ENCODE peak calls at places on chromosomes 6 and 20, in four cellular contexts. One of them, this sample, is unnamed. For H3K36me3, the result is how much of the 10 kb centered on the place peaks cover.

GRCh38 chr6:37830225-37830624 is 10.7 kb downstream of the ZFAND3 start:
- DNase-seq in GM23338: no peak
- DNase-seq in heart right ventricle: no peak
- DNase-seq in mesenchymal stem cell: no peak
- DNase-seq in this sample: no peak

GRCh38 chr6:97925504-97925903 is 642.5 kb upstream of the MMS22L start:
- DNase-seq in GM23338: peak
- DNase-seq in heart right ventricle: no peak
- DNase-seq in mesenchymal stem cell: no peak
- DNase-seq in this sample: no peak

GRCh38 chr20:39025883-39026282 is 63.7 kb downstream of the DHX35 start:
- DNase-seq in GM23338: no peak
- DNase-seq in heart right ventricle: no peak
- DNase-seq in mesenchymal stem cell: no peak
- DNase-seq in this sample: no peak

GRCh38 chr6:149458196-149458595 is 26.6 kb downstream of the ZC3H12D start:
- DNase-seq in GM23338: no peak
- DNase-seq in heart right ventricle: no peak
- DNase-seq in mesenchymal stem cell: no peak
- DNase-seq in this sample: no peak

GRCh38 chr20:19737025-19737424 is 21.0 kb upstream of the RIN2 start:
- DNase-seq in GM23338: no peak
- DNase-seq in heart right ventricle: no peak
- DNase-seq in mesenchymal stem cell: peak
- DNase-seq in this sample: no peak

GRCh38 chr20:57231951-57232428 is 34.5 kb downstream of the BMP7 start:
- DNase-seq in GM23338: peak
- DNase-seq in heart right ventricle: no peak
- DNase-seq in mesenchymal stem cell: no peak
- DNase-seq in this sample: no peak

GRCh38 chr20:61929561-61929960 is 136.1 kb downstream of the TAF4 start:
- DNase-seq in GM23338: no peak
- DNase-seq in heart right ventricle: no peak
- DNase-seq in mesenchymal stem cell: no peak
- DNase-seq in this sample: no peak

GRCh38 chr6:2768125-2768524 is 2.9 kb downstream of the WRNIP1 start:
- DNase-seq in GM23338: no peak
- DNase-seq in heart right ventricle: no peak
- DNase-seq in mesenchymal stem cell: no peak
- DNase-seq in this sample: no peak

GRCh38 chr6:161694995-161695394 is 421.1 kb upstream of the AGPAT4 start:
- DNase-seq in GM23338: peak
- DNase-seq in heart right ventricle: no peak
- DNase-seq in mesenchymal stem cell: peak
- DNase-seq in this sample: no peak

GRCh38 chr6:76671751-76672150 is 599.3 kb upstream of the IMPG1 start:
- DNase-seq in GM23338: no peak
- DNase-seq in heart right ventricle: no peak
- DNase-seq in mesenchymal stem cell: no peak
- DNase-seq in this sample: peak

GRCh38 chr6:3422457-3422816 is 34.4 kb downstream of the SLC22A23 start:
- DNase-seq in GM23338: no peak
- DNase-seq in heart right ventricle: no peak
- DNase-seq in mesenchymal stem cell: no peak
- DNase-seq in this sample: no peak

GRCh38 chr6:162063666-162064065 is 663.9 kb downstream of the PRKN start:
- DNase-seq in GM23338: no peak
- DNase-seq in heart right ventricle: no peak
- DNase-seq in mesenchymal stem cell: no peak
- DNase-seq in this sample: no peak

GRCh38 chr6:25503686-25504085 is 148.3 kb upstream of the SCGN start:
- DNase-seq in GM23338: no peak
- DNase-seq in heart right ventricle: no peak
- DNase-seq in mesenchymal stem cell: no peak
- DNase-seq in this sample: no peak

GRCh38 chr20:47396762-47397476 is 40.4 kb upstream of the ZMYND8 start:
- DNase-seq in GM23338: no peak
- DNase-seq in heart right ventricle: no peak
- DNase-seq in mesenchymal stem cell: peak
- DNase-seq in this sample: no peak

GRCh38 chr20:53077373-53078205 is 105.4 kb downstream of the TSHZ2 start:
- DNase-seq in GM23338: no peak
- DNase-seq in heart right ventricle: no peak
- DNase-seq in mesenchymal stem cell: peak
- DNase-seq in this sample: peak

GRCh38 chr6:89144358-89145041 is 1.4 kb upstream of the PM20D2 start:
- DNase-seq in GM23338: no peak
- DNase-seq in heart right ventricle: no peak
- DNase-seq in mesenchymal stem cell: no peak
- DNase-seq in this sample: no peak

GRCh38 chr6:25750911-25751310 is 3.6 kb upstream of the SLC17A4 start:
- DNase-seq in GM23338: no peak
- DNase-seq in heart right ventricle: no peak
- DNase-seq in mesenchymal stem cell: no peak
- DNase-seq in this sample: no peak

GRCh38 chr20:14951707-14952106 is 614.3 kb upstream of the FLRT3 start:
- DNase-seq in GM23338: no peak
- DNase-seq in heart right ventricle: no peak
- DNase-seq in mesenchymal stem cell: peak
- DNase-seq in this sample: no peak

GRCh38 chr6:133610271-133610840 is 278.6 kb upstream of the TCF21 start:
- DNase-seq in GM23338: no peak
- DNase-seq in heart right ventricle: no peak
- DNase-seq in mesenchymal stem cell: peak
- DNase-seq in this sample: no peak

GRCh38 chr20:63090682-63091571 is 84.2 kb upstream of the BHLHE23 start:
- DNase-seq in GM23338: no peak
- DNase-seq in heart right ventricle: no peak
- DNase-seq in mesenchymal stem cell: no peak
- DNase-seq in this sample: peak

GRCh38 chr20:47795214-47795667 is 10.0 kb upstream of the SULF2 start:
- DNase-seq in GM23338: no peak
- DNase-seq in heart right ventricle: no peak
- DNase-seq in mesenchymal stem cell: no peak
- DNase-seq in this sample: peak

GRCh38 chr6:46184114-46184513 is 13.3 kb upstream of the ENPP5 start:
- DNase-seq in GM23338: peak
- DNase-seq in heart right ventricle: no peak
- DNase-seq in mesenchymal stem cell: peak
- DNase-seq in this sample: peak

GRCh38 chr6:1043458-1043836 is 268.5 kb upstream of the FOXQ1 start:
- DNase-seq in GM23338: no peak
- DNase-seq in heart right ventricle: no peak
- DNase-seq in mesenchymal stem cell: no peak
- DNase-seq in this sample: no peak

GRCh38 chr20:48578397-48579098 is 249.3 kb downstream of the PREX1 start:
- DNase-seq in GM23338: no peak
- DNase-seq in heart right ventricle: no peak
- DNase-seq in mesenchymal stem cell: no peak
- DNase-seq in this sample: no peak

GRCh38 chr6:159761135-159761872 is 541 bp upstream of the ACAT2 start:
- DNase-seq in GM23338: peak
- DNase-seq in heart right ventricle: peak
- DNase-seq in mesenchymal stem cell: peak
- DNase-seq in this sample: peak

GRCh38 chr20:58673119-58673518 is 19.5 kb upstream of the NPEPL1 start:
- DNase-seq in GM23338: no peak
- DNase-seq in heart right ventricle: no peak
- DNase-seq in mesenchymal stem cell: no peak
- DNase-seq in this sample: no peak

GRCh38 chr6:126721581-126722145 is 381.7 kb downstream of the CENPW start:
- DNase-seq in GM23338: no peak
- DNase-seq in heart right ventricle: no peak
- DNase-seq in mesenchymal stem cell: peak
- DNase-seq in this sample: no peak

GRCh38 chr20:46253391-46253790 is 54.9 kb downstream of the CDH22 start:
- DNase-seq in GM23338: peak
- DNase-seq in heart right ventricle: no peak
- DNase-seq in mesenchymal stem cell: no peak
- DNase-seq in this sample: peak

GRCh38 chr6:100228437-100229424 is 234.7 kb upstream of the MCHR2 start:
- DNase-seq in GM23338: peak
- DNase-seq in heart right ventricle: peak
- DNase-seq in mesenchymal stem cell: peak
- DNase-seq in this sample: peak
- H3K4me3 ChIP-seq in GM23338: peak
- H3K4me3 ChIP-seq in heart right ventricle: peak
- H3K4me3 ChIP-seq in mesenchymal stem cell: peak
- H3K4me3 ChIP-seq in this sample: peak

GRCh38 chr6:155248021-155249001 is 15.5 kb upstream of the CLDN20 start:
- DNase-seq in GM23338: peak
- DNase-seq in heart right ventricle: no peak
- DNase-seq in mesenchymal stem cell: peak
- DNase-seq in this sample: peak

GRCh38 chr6:155253337-155253736 is 10.5 kb upstream of the CLDN20 start:
- DNase-seq in GM23338: peak
- DNase-seq in heart right ventricle: no peak
- DNase-seq in mesenchymal stem cell: no peak
- DNase-seq in this sample: peak

GRCh38 chr6:155252581-155252980 is 11.2 kb upstream of the CLDN20 start:
- DNase-seq in GM23338: no peak
- DNase-seq in heart right ventricle: no peak
- DNase-seq in mesenchymal stem cell: no peak
- DNase-seq in this sample: no peak

GRCh38 chr6:155247618-155248017 is 16.2 kb upstream of the CLDN20 start:
- DNase-seq in GM23338: peak
- DNase-seq in heart right ventricle: no peak
- DNase-seq in mesenchymal stem cell: no peak
- DNase-seq in this sample: no peak

GRCh38 chr6:155250701-155251381 is 13.0 kb upstream of the CLDN20 start:
- DNase-seq in GM23338: no peak
- DNase-seq in heart right ventricle: no peak
- DNase-seq in mesenchymal stem cell: no peak
- DNase-seq in this sample: no peak
- H3K36me3 ChIP-seq in GM23338: under half
- H3K36me3 ChIP-seq in heart right ventricle: under half
- H3K36me3 ChIP-seq in mesenchymal stem cell: half or more
- H3K36me3 ChIP-seq in this sample: under half

GRCh38 chr6:90249458-90249857 is 47.2 kb downstream of the BACH2 start:
- DNase-seq in GM23338: no peak
- DNase-seq in heart right ventricle: no peak
- DNase-seq in mesenchymal stem cell: no peak
- DNase-seq in this sample: no peak

GRCh38 chr6:90250405-90250804 is 46.2 kb downstream of the BACH2 start:
- DNase-seq in GM23338: no peak
- DNase-seq in heart right ventricle: no peak
- DNase-seq in mesenchymal stem cell: no peak
- DNase-seq in this sample: no peak

GRCh38 chr6:90253631-90254030 is 43.0 kb downstream of the BACH2 start:
- DNase-seq in GM23338: no peak
- DNase-seq in heart right ventricle: no peak
- DNase-seq in mesenchymal stem cell: no peak
- DNase-seq in this sample: no peak

GRCh38 chr6:90249044-90249443 is 47.6 kb downstream of the BACH2 start:
- DNase-seq in GM23338: no peak
- DNase-seq in heart right ventricle: no peak
- DNase-seq in mesenchymal stem cell: no peak
- DNase-seq in this sample: no peak

DNA sequence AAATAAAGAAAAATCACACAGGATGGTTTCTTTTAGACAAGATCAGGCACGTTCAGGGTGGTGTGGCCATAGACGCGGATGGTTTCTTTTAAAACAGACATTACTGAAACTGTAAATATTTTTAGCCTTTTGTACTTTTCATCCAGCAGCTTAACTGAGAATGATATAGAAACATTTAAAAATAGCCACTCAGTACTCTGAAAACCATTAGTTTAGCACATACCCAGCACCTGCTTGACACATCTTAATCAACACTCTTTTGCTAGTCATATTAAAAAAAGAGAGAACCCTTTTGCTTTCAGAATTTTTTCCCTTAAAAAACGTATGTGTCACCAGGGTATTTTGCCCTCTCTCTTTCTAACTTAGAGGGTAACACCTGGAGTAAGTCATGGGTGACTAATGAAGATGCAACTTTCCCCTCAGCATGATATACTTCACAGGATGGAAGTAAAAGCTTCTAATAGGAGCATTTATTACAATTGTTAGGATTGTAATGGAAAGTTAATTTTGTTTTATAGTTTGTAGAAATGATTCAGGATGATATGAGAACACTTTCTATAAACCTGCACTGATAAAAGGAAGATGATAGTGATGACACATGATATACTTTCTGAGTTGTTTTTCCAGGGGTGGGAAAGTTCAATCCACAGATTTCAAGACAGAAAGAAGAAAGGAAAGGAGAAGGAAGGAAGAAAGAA is 45.2 kb downstream of the BACH2 start:
- DNase-seq in GM23338: no peak
- DNase-seq in heart right ventricle: no peak
- DNase-seq in mesenchymal stem cell: no peak
- DNase-seq in this sample: no peak
- H3K27ac ChIP-seq in GM23338: no peak
- H3K27ac ChIP-seq in heart right ventricle: no peak
- H3K27ac ChIP-seq in mesenchymal stem cell: no peak
- H3K27ac ChIP-seq in this sample: no peak

GRCh38 chr6:82959385-82959941 is 106.2 kb downstream of the UBE3D start:
- DNase-seq in GM23338: peak
- DNase-seq in heart right ventricle: no peak
- DNase-seq in mesenchymal stem cell: peak
- DNase-seq in this sample: no peak

GRCh38 chr6:82955841-82956240 is 109.8 kb downstream of the UBE3D start:
- DNase-seq in GM23338: no peak
- DNase-seq in heart right ventricle: no peak
- DNase-seq in mesenchymal stem cell: peak
- DNase-seq in this sample: no peak

GRCh38 chr6:82954351-82954750 is 111.3 kb downstream of the UBE3D start:
- DNase-seq in GM23338: no peak
- DNase-seq in heart right ventricle: no peak
- DNase-seq in mesenchymal stem cell: no peak
- DNase-seq in this sample: no peak

GRCh38 chr6:82954937-82955577 is 110.6 kb downstream of the UBE3D start:
- DNase-seq in GM23338: no peak
- DNase-seq in heart right ventricle: no peak
- DNase-seq in mesenchymal stem cell: peak
- DNase-seq in this sample: no peak

DNA sequence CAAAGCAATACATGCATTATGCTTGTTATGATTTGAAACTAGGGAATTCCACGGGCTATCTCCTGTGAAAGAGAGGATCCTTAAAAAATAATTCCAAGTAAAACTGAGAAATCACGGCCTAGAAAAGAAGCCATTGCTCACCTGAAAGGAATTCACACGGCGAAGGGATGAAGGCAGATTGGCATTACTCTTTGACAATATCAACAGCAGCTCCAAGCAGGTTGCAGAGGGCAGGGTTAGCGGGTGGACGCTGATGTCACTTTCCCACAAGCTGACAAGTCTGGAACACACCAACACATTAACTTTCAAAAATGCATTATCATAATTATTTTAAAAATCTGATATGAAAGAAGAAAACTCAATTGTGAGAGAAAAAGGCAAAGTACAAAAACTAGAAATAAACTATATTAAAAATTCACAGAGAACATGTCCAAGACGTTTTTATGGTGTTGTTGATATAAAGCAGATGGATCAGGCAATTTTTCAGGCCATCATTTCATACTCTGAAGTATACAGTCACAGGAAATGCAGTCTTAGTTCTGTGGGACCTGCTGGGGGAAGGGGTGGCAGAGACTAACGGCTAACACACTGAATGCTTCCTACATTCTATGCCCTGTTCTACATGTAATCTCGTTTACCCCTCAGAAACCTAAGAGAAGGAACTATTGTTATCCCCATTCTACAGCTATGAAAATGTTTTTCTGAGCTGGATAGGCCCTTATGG is 108.3 kb downstream of the UBE3D start:
- DNase-seq in GM23338: no peak
- DNase-seq in heart right ventricle: no peak
- DNase-seq in mesenchymal stem cell: peak
- DNase-seq in this sample: no peak
- H3K4me3 ChIP-seq in GM23338: no peak
- H3K4me3 ChIP-seq in heart right ventricle: no peak
- H3K4me3 ChIP-seq in mesenchymal stem cell: no peak
- H3K4me3 ChIP-seq in this sample: no peak